ENCODE peak calls at places on chromosomes 1 and 21, in five cellular contexts. Z is body of pancreas, U is left ventricle myocardium inferior, O is GM12864, K is lower lobe of right lung. B is an unnamed sample.

GRCh38 chr1:55751776-55752175 is 536.6 kb upstream of the USP24 start:
- DNase-seq in O (no peak), Z (no peak), K (no peak), U (no peak), B (no peak)

GRCh38 chr1:67889940-67890567 is 56.8 kb upstream of the GNG12 start:
- DNase-seq in O (no peak), Z (no peak), K (no peak), U (no peak), B (no peak)

GRCh38 chr1:169896013-169896412 is 2.3 kb upstream of the SCYL3 start:
- DNase-seq in Z (no peak), O (no peak), U (no peak), K (no peak), B (no peak)

GRCh38 chr1:218165687-218166088 is 119.4 kb upstream of the RRP15 start:
- DNase-seq in O (no peak), K (no peak), U (no peak), Z (no peak), B (no peak)

GRCh38 chr1:30645807-30646206 is 77.6 kb downstream of the MATN1 start:
- DNase-seq in K (no peak), U (no peak), Z (no peak), O (no peak), B (no peak)

GRCh38 chr1:23525558-23526174 is 5.4 kb downstream of the E2F2 start:
- DNase-seq in U (no peak), Z (no peak), K (no peak), O (peak), B (peak)

GRCh38 chr1:13950637-13951036 is 250.6 kb downstream of the PRDM2 start:
- DNase-seq in K (no peak), Z (no peak), U (no peak), O (no peak), B (no peak)

GRCh38 chr1:198598796-198599321 is 40.0 kb upstream of the PTPRC start:
- DNase-seq in K (no peak), O (peak), U (no peak), Z (no peak), B (peak)

GRCh38 chr1:218339267-218339831 is 5.8 kb upstream of the TGFB2 start:
- DNase-seq in U (no peak), O (no peak), K (no peak), Z (no peak), B (no peak)

DNA sequence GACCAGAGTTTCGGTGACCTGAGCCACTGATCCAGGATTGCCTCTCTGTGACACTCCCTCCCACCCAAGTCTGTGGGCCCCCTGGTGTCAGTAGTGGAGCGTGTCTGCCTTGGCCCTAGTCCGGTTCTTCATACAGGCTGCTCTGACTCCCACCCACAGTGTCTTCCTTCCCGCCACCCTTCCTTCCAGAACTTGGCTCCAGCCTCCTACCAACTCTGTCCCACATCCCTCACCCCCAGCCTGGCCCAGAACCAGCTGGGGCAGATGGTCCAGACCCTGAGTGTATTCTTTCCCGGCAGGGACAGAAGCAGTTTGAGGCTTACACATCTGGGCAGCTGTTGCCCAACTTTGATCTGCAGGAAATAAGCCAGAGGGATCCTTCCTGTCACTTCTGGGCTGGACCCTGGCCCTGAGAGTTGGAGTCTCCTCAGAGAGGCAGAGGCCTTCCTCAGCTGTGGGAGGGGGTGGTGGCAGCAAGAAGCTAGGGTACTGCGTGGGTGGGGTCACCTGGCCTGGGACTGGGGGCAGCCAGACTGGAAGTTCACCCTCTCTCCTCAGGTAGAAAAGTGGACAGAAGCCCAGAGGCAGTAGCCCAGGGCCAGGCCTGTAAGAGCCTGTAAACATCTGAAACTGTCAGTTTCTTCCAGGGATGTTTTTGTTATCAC is 43.1 kb upstream of the EPS8L3 start:
- DNase-seq in K (no peak), O (no peak), Z (no peak), U (no peak), B (no peak)
- TF ChIP-seq CTCF in K (no peak), O (no peak), Z (no peak), U (no peak), B (no peak)

GRCh38 chr1:33898933-33899332 is 35.1 kb downstream of the HMGB4 start:
- DNase-seq in U (no peak), Z (no peak), O (no peak), K (no peak), B (no peak)
- TF ChIP-seq CTCF in U (no peak), Z (no peak), O (no peak), K (no peak), B (no peak)

DNA sequence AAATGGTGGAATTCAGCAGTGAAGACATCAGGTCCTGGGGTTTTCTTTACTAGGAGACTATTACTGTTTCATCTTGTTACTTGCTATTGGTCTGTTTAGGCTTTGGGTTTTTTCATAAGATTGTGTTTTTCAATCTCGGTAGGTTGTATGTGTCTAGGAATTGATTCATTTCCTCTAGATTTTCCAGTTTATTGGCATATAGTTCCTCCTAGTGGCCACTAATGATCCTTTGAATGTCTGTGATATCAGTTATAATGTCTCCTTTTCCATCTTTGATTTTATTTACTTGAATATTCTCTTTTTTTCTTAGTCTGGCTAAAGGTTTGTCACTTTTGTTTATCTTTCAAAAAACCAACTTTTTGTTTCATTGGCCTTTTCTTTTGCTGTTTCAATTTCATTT is 233.0 kb downstream of the RWDD3 start:
- DNase-seq in Z (no peak), K (no peak), O (no peak), U (no peak), B (no peak)
- TF ChIP-seq CTCF in Z (peak), K (no peak), O (no peak), U (peak), B (no peak)

DNA sequence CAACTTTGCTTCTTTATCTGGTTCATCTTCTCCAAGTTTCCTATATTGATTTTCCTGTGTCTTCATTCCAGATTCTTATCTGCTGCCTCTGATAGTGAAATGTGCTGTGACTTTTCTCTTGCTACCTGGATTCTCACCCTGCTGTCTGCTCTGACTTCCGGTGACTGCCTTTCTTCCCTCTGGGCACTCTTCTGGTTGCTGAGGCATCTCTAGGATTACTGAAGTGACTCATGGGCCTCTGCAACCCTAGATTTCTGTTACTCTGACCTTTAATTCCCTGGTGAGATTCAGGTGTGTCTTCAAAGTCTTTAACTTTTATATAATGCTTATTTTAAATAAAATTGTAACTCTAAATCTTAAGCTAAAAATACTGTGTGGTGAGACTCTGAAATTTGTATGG is 46.9 kb downstream of the GIPC2 start:
- DNase-seq in K (no peak), Z (no peak), O (no peak), U (no peak), B (no peak)
- TF ChIP-seq CTCF in K (no peak), Z (no peak), O (no peak), U (no peak), B (no peak)

GRCh38 chr1:12245116-12245515 is 15.3 kb downstream of the VPS13D start:
- DNase-seq in O (no peak), U (no peak), Z (no peak), K (no peak), B (no peak)
- TF ChIP-seq CTCF in O (no peak), U (no peak), Z (no peak), K (no peak), B (no peak)

GRCh38 chr1:181104790-181105133 is 16.3 kb downstream of the IER5 start:
- DNase-seq in Z (peak), K (peak), O (no peak), U (no peak), B (no peak)
- TF ChIP-seq CTCF in Z (peak), K (no peak), O (no peak), U (peak), B (no peak)

DNA sequence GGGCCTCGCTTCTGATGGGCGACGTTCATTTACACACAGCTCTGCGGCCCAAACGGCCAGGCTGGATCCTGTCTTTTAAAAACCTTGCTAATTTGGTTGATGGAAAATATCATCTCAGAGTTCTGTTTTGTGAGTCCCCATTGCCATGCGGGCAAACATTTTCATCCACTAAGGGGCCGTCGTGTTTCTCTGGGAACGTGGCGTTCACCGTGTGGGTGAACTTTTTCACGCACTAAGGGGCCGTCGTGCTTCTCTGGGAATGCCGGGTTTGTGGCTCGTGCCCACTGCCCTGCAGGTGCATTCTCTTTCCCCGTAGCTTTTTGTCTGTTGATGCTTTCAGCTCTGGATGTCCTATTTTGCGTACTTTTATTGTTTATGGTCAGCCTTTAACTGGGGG is 6.8 kb downstream of the COL18A1 start:
- DNase-seq in O (no peak), K (no peak), U (no peak), Z (peak), B (no peak)
- TF ChIP-seq CTCF in O (no peak), K (no peak), U (no peak), Z (no peak), B (no peak)

GRCh38 chr1:32933742-32934322 is 30.8 kb downstream of the RNF19B start:
- DNase-seq in U (no peak), Z (peak), K (no peak), O (no peak), B (no peak)
- TF ChIP-seq CTCF in U (no peak), Z (no peak), K (no peak), O (no peak), B (no peak)

B was measured in GM10248.